ENCODE peak calls at places on chromosomes 6 and 20, in seven cellular contexts. One of them, this sample, is unnamed.

GRCh38 chr20:4160761-4161305 is 145.5 kb upstream of the RNF24 start:
- DNase-seq in HepG2: peak
- DNase-seq in H1: no peak
- DNase-seq in IMR-90: peak
- DNase-seq in A549: no peak
- DNase-seq in WTC11: peak
- DNase-seq in SK-N-SH: no peak
- DNase-seq in this sample: no peak

GRCh38 chr6:129598244-129599187 is 111.5 kb downstream of the ARHGAP18 start:
- DNase-seq in WTC11: no peak
- DNase-seq in A549: peak
- DNase-seq in IMR-90: peak
- DNase-seq in SK-N-SH: peak
- DNase-seq in H1: no peak
- DNase-seq in HepG2: peak
- DNase-seq in this sample: peak

GRCh38 chr6:104159045-104159618 is 700.6 kb downstream of the HACE1 start:
- DNase-seq in SK-N-SH: no peak
- DNase-seq in WTC11: no peak
- DNase-seq in IMR-90: no peak
- DNase-seq in HepG2: no peak
- DNase-seq in H1: no peak
- DNase-seq in A549: no peak
- DNase-seq in this sample: no peak

GRCh38 chr20:33814238-33814712 is 3.1 kb downstream of the CHMP4B start:
- DNase-seq in HepG2: no peak
- DNase-seq in SK-N-SH: no peak
- DNase-seq in A549: no peak
- DNase-seq in H1: no peak
- DNase-seq in WTC11: no peak
- DNase-seq in IMR-90: peak
- DNase-seq in this sample: no peak

GRCh38 chr6:57324538-57324937 is 7.1 kb downstream of the PRIM2 start:
- DNase-seq in A549: peak
- DNase-seq in H1: no peak
- DNase-seq in WTC11: no peak
- DNase-seq in IMR-90: peak
- DNase-seq in HepG2: no peak
- DNase-seq in SK-N-SH: no peak
- DNase-seq in this sample: no peak

GRCh38 chr6:128882991-128883571 is at the start of gene LAMA2:
- DNase-seq in H1: peak
- DNase-seq in IMR-90: peak
- DNase-seq in WTC11: peak
- DNase-seq in HepG2: peak
- DNase-seq in A549: no peak
- DNase-seq in SK-N-SH: peak
- DNase-seq in this sample: no peak

GRCh38 chr20:59945175-59945574 is 5.0 kb downstream of the FAM217B start:
- DNase-seq in HepG2: no peak
- DNase-seq in SK-N-SH: no peak
- DNase-seq in WTC11: no peak
- DNase-seq in A549: no peak
- DNase-seq in IMR-90: no peak
- DNase-seq in H1: no peak
- DNase-seq in this sample: no peak

GRCh38 chr20:49724637-49725606 is 11.2 kb upstream of the B4GALT5 start:
- DNase-seq in WTC11: no peak
- DNase-seq in A549: no peak
- DNase-seq in IMR-90: peak
- DNase-seq in H1: no peak
- DNase-seq in HepG2: peak
- DNase-seq in SK-N-SH: no peak
- DNase-seq in this sample: no peak

GRCh38 chr6:138673317-138674014 is 100.1 kb upstream of the CCDC28A start:
- DNase-seq in WTC11: no peak
- DNase-seq in H1: no peak
- DNase-seq in SK-N-SH: no peak
- DNase-seq in HepG2: no peak
- DNase-seq in IMR-90: no peak
- DNase-seq in A549: no peak
- DNase-seq in this sample: no peak

DNA sequence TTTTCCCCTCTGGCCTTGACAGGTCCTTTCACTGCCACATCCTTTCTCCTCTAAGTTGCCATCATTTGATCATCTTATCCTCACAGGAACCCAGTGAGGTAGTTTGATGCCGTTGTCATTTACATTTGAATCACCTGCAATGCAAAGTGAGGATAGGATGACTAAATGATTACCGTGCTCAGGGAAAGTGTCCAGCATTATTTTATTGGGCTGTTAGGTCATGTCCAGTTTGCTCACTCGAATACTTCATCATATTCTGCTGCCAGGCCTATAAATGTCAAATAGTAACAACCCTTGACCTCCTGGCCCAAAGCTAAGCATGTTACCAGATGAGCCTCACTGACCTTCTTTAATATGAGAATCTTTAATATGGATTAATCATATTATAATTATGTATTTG is 1068.7 kb upstream of the FLRT3 start:
- DNase-seq in H1: no peak
- DNase-seq in SK-N-SH: no peak
- DNase-seq in HepG2: no peak
- DNase-seq in IMR-90: no peak
- DNase-seq in A549: no peak
- DNase-seq in WTC11: no peak
- DNase-seq in this sample: no peak
- TF ChIP-seq USF2 in H1: no peak
- TF ChIP-seq USF2 in SK-N-SH: no peak
- TF ChIP-seq USF2 in HepG2: no peak
- TF ChIP-seq USF2 in IMR-90: no peak
- TF ChIP-seq USF2 in A549: no peak
- TF ChIP-seq USF2 in WTC11: no peak
- TF ChIP-seq USF2 in this sample: no peak

GRCh38 chr6:43355862-43356590 is 13.4 kb downstream of the ZNF318 start:
- DNase-seq in HepG2: peak
- DNase-seq in IMR-90: peak
- DNase-seq in SK-N-SH: peak
- DNase-seq in WTC11: peak
- DNase-seq in A549: peak
- DNase-seq in H1: no peak
- DNase-seq in this sample: no peak
- TF ChIP-seq CTCF in HepG2: peak
- TF ChIP-seq CTCF in IMR-90: peak
- TF ChIP-seq CTCF in SK-N-SH: peak
- TF ChIP-seq CTCF in WTC11: no peak
- TF ChIP-seq CTCF in A549: peak
- TF ChIP-seq CTCF in H1: peak
- TF ChIP-seq CTCF in this sample: peak

GRCh38 chr6:101762851-101763250 is 369.3 kb downstream of the GRIK2 start:
- DNase-seq in SK-N-SH: no peak
- DNase-seq in IMR-90: no peak
- DNase-seq in H1: no peak
- DNase-seq in A549: no peak
- DNase-seq in WTC11: no peak
- DNase-seq in HepG2: no peak
- DNase-seq in this sample: no peak
- TF ChIP-seq USF2 in SK-N-SH: no peak
- TF ChIP-seq USF2 in IMR-90: no peak
- TF ChIP-seq USF2 in H1: no peak
- TF ChIP-seq USF2 in A549: no peak
- TF ChIP-seq USF2 in WTC11: no peak
- TF ChIP-seq USF2 in HepG2: no peak
- TF ChIP-seq USF2 in this sample: no peak

GRCh38 chr20:15378151-15378550 is 1040.7 kb upstream of the FLRT3 start:
- DNase-seq in H1: no peak
- DNase-seq in A549: peak
- DNase-seq in HepG2: no peak
- DNase-seq in WTC11: no peak
- DNase-seq in SK-N-SH: no peak
- DNase-seq in IMR-90: no peak
- DNase-seq in this sample: no peak
- TF ChIP-seq CTCF in H1: peak
- TF ChIP-seq CTCF in A549: peak
- TF ChIP-seq CTCF in HepG2: no peak
- TF ChIP-seq CTCF in WTC11: no peak
- TF ChIP-seq CTCF in SK-N-SH: peak
- TF ChIP-seq CTCF in IMR-90: peak
- TF ChIP-seq CTCF in this sample: no peak

GRCh38 chr6:169426611-169427010 is 173.0 kb upstream of the THBS2 start:
- DNase-seq in A549: no peak
- DNase-seq in H1: no peak
- DNase-seq in SK-N-SH: no peak
- DNase-seq in IMR-90: no peak
- DNase-seq in HepG2: no peak
- DNase-seq in WTC11: no peak
- DNase-seq in this sample: no peak

GRCh38 chr6:169421890-169422289 is 168.2 kb upstream of the THBS2 start:
- DNase-seq in H1: no peak
- DNase-seq in HepG2: no peak
- DNase-seq in A549: no peak
- DNase-seq in SK-N-SH: no peak
- DNase-seq in WTC11: no peak
- DNase-seq in IMR-90: no peak
- DNase-seq in this sample: no peak

GRCh38 chr6:169424149-169424804 is 170.6 kb upstream of the THBS2 start:
- DNase-seq in IMR-90: no peak
- DNase-seq in H1: no peak
- DNase-seq in SK-N-SH: peak
- DNase-seq in HepG2: no peak
- DNase-seq in WTC11: no peak
- DNase-seq in A549: no peak
- DNase-seq in this sample: no peak

GRCh38 chr6:169425628-169426370 is 172.2 kb upstream of the THBS2 start:
- DNase-seq in IMR-90: no peak
- DNase-seq in WTC11: no peak
- DNase-seq in H1: no peak
- DNase-seq in HepG2: no peak
- DNase-seq in SK-N-SH: peak
- DNase-seq in A549: no peak
- DNase-seq in this sample: no peak

DNA sequence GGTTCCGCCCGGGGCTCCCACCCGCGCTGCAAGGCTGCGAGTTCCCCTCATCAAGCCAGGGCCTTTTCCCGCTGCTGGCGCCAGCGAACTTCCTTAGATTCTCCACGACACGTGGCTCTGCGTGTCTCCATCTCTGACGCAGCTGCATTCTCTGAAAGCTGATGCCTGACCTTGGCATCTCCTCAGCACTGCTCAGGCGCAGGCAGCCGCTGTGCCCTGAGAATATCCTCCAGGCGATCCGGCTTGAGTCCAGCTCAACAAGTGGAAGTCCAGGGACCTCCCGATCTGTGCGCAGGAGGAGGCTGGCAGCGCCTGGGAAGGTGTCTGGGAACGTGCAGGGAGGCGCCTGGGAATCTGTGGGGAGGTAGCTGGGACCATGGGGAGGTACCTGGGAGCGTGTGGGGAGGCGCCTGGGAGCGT is 171.2 kb upstream of the THBS2 start:
- DNase-seq in IMR-90: peak
- DNase-seq in A549: no peak
- DNase-seq in HepG2: no peak
- DNase-seq in SK-N-SH: peak
- DNase-seq in WTC11: no peak
- DNase-seq in H1: no peak
- DNase-seq in this sample: no peak
- TF ChIP-seq USF2 in IMR-90: no peak
- TF ChIP-seq USF2 in A549: no peak
- TF ChIP-seq USF2 in HepG2: no peak
- TF ChIP-seq USF2 in SK-N-SH: no peak
- TF ChIP-seq USF2 in WTC11: no peak
- TF ChIP-seq USF2 in H1: no peak
- TF ChIP-seq USF2 in this sample: no peak

DNA sequence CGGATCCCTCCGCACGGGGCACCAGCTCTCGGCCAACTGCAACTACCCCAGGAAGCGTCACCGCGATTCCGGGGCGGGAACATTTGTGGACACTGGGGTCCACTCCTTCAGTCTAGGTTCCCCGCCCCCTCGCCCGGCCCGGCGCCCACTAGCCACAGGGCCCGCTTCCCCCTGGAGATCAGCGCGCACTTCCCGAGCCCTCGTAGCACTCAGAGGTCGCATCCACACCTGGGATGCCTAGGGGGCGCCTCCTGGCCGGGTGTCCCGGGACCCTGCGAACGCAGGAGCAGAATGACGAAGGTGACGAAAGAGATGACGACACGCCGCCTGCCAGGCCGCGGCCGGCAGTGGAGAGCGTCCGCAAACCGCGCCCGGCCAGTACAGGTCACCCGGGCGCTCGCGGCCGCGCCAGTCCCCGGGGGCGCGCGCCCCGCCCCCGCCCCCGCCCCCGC is 309 bp upstream of the AIG1 start:
- DNase-seq in A549: peak
- DNase-seq in HepG2: peak
- DNase-seq in WTC11: peak
- DNase-seq in SK-N-SH: peak
- DNase-seq in H1: peak
- DNase-seq in IMR-90: peak
- DNase-seq in this sample: peak
- TF ChIP-seq CTCF in A549: peak
- TF ChIP-seq CTCF in HepG2: peak
- TF ChIP-seq CTCF in WTC11: no peak
- TF ChIP-seq CTCF in SK-N-SH: no peak
- TF ChIP-seq CTCF in H1: peak
- TF ChIP-seq CTCF in IMR-90: no peak
- TF ChIP-seq CTCF in this sample: no peak

GRCh38 chr6:105645958-105646357 is 243.1 kb upstream of the PREP start:
- DNase-seq in HepG2: no peak
- DNase-seq in WTC11: no peak
- DNase-seq in H1: no peak
- DNase-seq in IMR-90: no peak
- DNase-seq in A549: no peak
- DNase-seq in SK-N-SH: no peak
- DNase-seq in this sample: no peak

GRCh38 chr6:105646391-105646867 is 243.5 kb upstream of the PREP start:
- DNase-seq in H1: no peak
- DNase-seq in SK-N-SH: no peak
- DNase-seq in IMR-90: peak
- DNase-seq in WTC11: no peak
- DNase-seq in HepG2: no peak
- DNase-seq in A549: no peak
- DNase-seq in this sample: peak

GRCh38 chr6:105642708-105643107 is 239.8 kb upstream of the PREP start:
- DNase-seq in A549: no peak
- DNase-seq in IMR-90: peak
- DNase-seq in HepG2: no peak
- DNase-seq in H1: no peak
- DNase-seq in WTC11: no peak
- DNase-seq in SK-N-SH: no peak
- DNase-seq in this sample: no peak

GRCh38 chr6:105644073-105644489 is 241.2 kb upstream of the PREP start:
- DNase-seq in SK-N-SH: no peak
- DNase-seq in IMR-90: no peak
- DNase-seq in WTC11: no peak
- DNase-seq in A549: no peak
- DNase-seq in H1: no peak
- DNase-seq in HepG2: no peak
- DNase-seq in this sample: no peak

GRCh38 chr6:105645166-105645565 is 242.3 kb upstream of the PREP start:
- DNase-seq in SK-N-SH: no peak
- DNase-seq in HepG2: peak
- DNase-seq in H1: no peak
- DNase-seq in WTC11: no peak
- DNase-seq in A549: no peak
- DNase-seq in IMR-90: no peak
- DNase-seq in this sample: no peak
- TF ChIP-seq USF2 in SK-N-SH: no peak
- TF ChIP-seq USF2 in HepG2: no peak
- TF ChIP-seq USF2 in H1: no peak
- TF ChIP-seq USF2 in WTC11: no peak
- TF ChIP-seq USF2 in A549: no peak
- TF ChIP-seq USF2 in IMR-90: no peak
- TF ChIP-seq USF2 in this sample: no peak

This sample was measured in GM12878.